ENCODE peak calls at places on chromosomes 2 and 18, in nine cellular contexts. One of them, this sample, is unnamed.

GRCh38 chr2:105125428-105125827 is 87.6 kb downstream of the MRPS9 start:
- DNase-seq in AG20443: no peak
- DNase-seq in occipital lobe: no peak
- DNase-seq in NCI-H1092 treated with DMSO at 0.1 percent for 48 hours: no peak
- DNase-seq in AG08396: no peak
- DNase-seq in AG09309: no peak
- DNase-seq in thoracic aorta: no peak
- DNase-seq in EH: no peak
- DNase-seq in right cardiac atrium: no peak
- DNase-seq in this sample: no peak

GRCh38 chr2:66781804-66782203 is 346.9 kb downstream of the MEIS1 start:
- DNase-seq in AG20443: no peak
- DNase-seq in occipital lobe: no peak
- DNase-seq in NCI-H1092 treated with DMSO at 0.1 percent for 48 hours: no peak
- DNase-seq in AG08396: no peak
- DNase-seq in AG09309: no peak
- DNase-seq in thoracic aorta: no peak
- DNase-seq in EH: no peak
- DNase-seq in right cardiac atrium: no peak
- DNase-seq in this sample: no peak

GRCh38 chr2:92072461-92073035 is 2798.7 kb upstream of the TEKT4 start:
- DNase-seq in AG20443: peak
- DNase-seq in occipital lobe: no peak
- DNase-seq in NCI-H1092 treated with DMSO at 0.1 percent for 48 hours: no peak
- DNase-seq in AG08396: peak
- DNase-seq in AG09309: no peak
- DNase-seq in thoracic aorta: no peak
- DNase-seq in EH: no peak
- DNase-seq in right cardiac atrium: no peak
- DNase-seq in this sample: no peak

GRCh38 chr2:164126960-164127359 is 391.2 kb upstream of the FIGN start:
- DNase-seq in AG20443: peak
- DNase-seq in occipital lobe: no peak
- DNase-seq in NCI-H1092 treated with DMSO at 0.1 percent for 48 hours: no peak
- DNase-seq in AG08396: no peak
- DNase-seq in AG09309: no peak
- DNase-seq in thoracic aorta: no peak
- DNase-seq in EH: peak
- DNase-seq in right cardiac atrium: no peak
- DNase-seq in this sample: no peak

GRCh38 chr2:239006886-239007285 is 159.0 kb downstream of the TWIST2 start:
- DNase-seq in AG20443: no peak
- DNase-seq in occipital lobe: no peak
- DNase-seq in NCI-H1092 treated with DMSO at 0.1 percent for 48 hours: no peak
- DNase-seq in AG08396: no peak
- DNase-seq in AG09309: no peak
- DNase-seq in thoracic aorta: no peak
- DNase-seq in EH: peak
- DNase-seq in right cardiac atrium: no peak
- DNase-seq in this sample: no peak

GRCh38 chr18:63848159-63848558 is 39.3 kb upstream of the SERPINB2 start:
- DNase-seq in AG20443: peak
- DNase-seq in occipital lobe: no peak
- DNase-seq in NCI-H1092 treated with DMSO at 0.1 percent for 48 hours: peak
- DNase-seq in AG08396: peak
- DNase-seq in AG09309: peak
- DNase-seq in thoracic aorta: no peak
- DNase-seq in EH: peak
- DNase-seq in right cardiac atrium: no peak
- DNase-seq in this sample: no peak

GRCh38 chr2:221465776-221466175 is 106.3 kb downstream of the EPHA4 start:
- DNase-seq in AG20443: no peak
- DNase-seq in occipital lobe: no peak
- DNase-seq in NCI-H1092 treated with DMSO at 0.1 percent for 48 hours: no peak
- DNase-seq in AG08396: no peak
- DNase-seq in AG09309: no peak
- DNase-seq in thoracic aorta: no peak
- DNase-seq in EH: no peak
- DNase-seq in right cardiac atrium: no peak
- DNase-seq in this sample: no peak

GRCh38 chr2:234343297-234343696 is 153.6 kb downstream of the ARL4C start:
- DNase-seq in AG20443: no peak
- DNase-seq in occipital lobe: no peak
- DNase-seq in NCI-H1092 treated with DMSO at 0.1 percent for 48 hours: no peak
- DNase-seq in AG08396: no peak
- DNase-seq in AG09309: no peak
- DNase-seq in thoracic aorta: no peak
- DNase-seq in EH: no peak
- DNase-seq in right cardiac atrium: no peak
- DNase-seq in this sample: no peak

GRCh38 chr2:196278491-196278911 is 107.1 kb upstream of the STK17B start:
- DNase-seq in AG20443: peak
- DNase-seq in occipital lobe: no peak
- DNase-seq in NCI-H1092 treated with DMSO at 0.1 percent for 48 hours: no peak
- DNase-seq in AG08396: no peak
- DNase-seq in AG09309: no peak
- DNase-seq in thoracic aorta: no peak
- DNase-seq in EH: peak
- DNase-seq in right cardiac atrium: no peak
- DNase-seq in this sample: peak

GRCh38 chr2:164069542-164069941 is 333.7 kb upstream of the FIGN start:
- DNase-seq in AG20443: no peak
- DNase-seq in occipital lobe: no peak
- DNase-seq in NCI-H1092 treated with DMSO at 0.1 percent for 48 hours: peak
- DNase-seq in AG08396: no peak
- DNase-seq in AG09309: no peak
- DNase-seq in thoracic aorta: no peak
- DNase-seq in EH: no peak
- DNase-seq in right cardiac atrium: no peak
- DNase-seq in this sample: no peak

GRCh38 chr2:132618734-132619133 is 51.3 kb downstream of the LYPD1 start:
- DNase-seq in AG20443: no peak
- DNase-seq in occipital lobe: no peak
- DNase-seq in NCI-H1092 treated with DMSO at 0.1 percent for 48 hours: no peak
- DNase-seq in AG08396: no peak
- DNase-seq in AG09309: no peak
- DNase-seq in thoracic aorta: no peak
- DNase-seq in EH: no peak
- DNase-seq in right cardiac atrium: no peak
- DNase-seq in this sample: no peak

GRCh38 chr2:210956101-210956500 is 399.7 kb downstream of the CPS1 start:
- DNase-seq in AG20443: no peak
- DNase-seq in occipital lobe: no peak
- DNase-seq in NCI-H1092 treated with DMSO at 0.1 percent for 48 hours: no peak
- DNase-seq in AG08396: no peak
- DNase-seq in AG09309: no peak
- DNase-seq in thoracic aorta: no peak
- DNase-seq in EH: no peak
- DNase-seq in right cardiac atrium: no peak
- DNase-seq in this sample: no peak

GRCh38 chr2:1070601-1071000 is 120.0 kb downstream of the SNTG2 start:
- DNase-seq in AG20443: no peak
- DNase-seq in occipital lobe: no peak
- DNase-seq in NCI-H1092 treated with DMSO at 0.1 percent for 48 hours: no peak
- DNase-seq in AG08396: no peak
- DNase-seq in AG09309: no peak
- DNase-seq in thoracic aorta: no peak
- DNase-seq in EH: no peak
- DNase-seq in right cardiac atrium: no peak
- DNase-seq in this sample: no peak

GRCh38 chr2:108637304-108637669 is 82.0 kb upstream of the RANBP2 start:
- DNase-seq in AG20443: peak
- DNase-seq in occipital lobe: no peak
- DNase-seq in NCI-H1092 treated with DMSO at 0.1 percent for 48 hours: no peak
- DNase-seq in AG08396: peak
- DNase-seq in AG09309: peak
- DNase-seq in thoracic aorta: no peak
- DNase-seq in EH: peak
- DNase-seq in right cardiac atrium: peak
- DNase-seq in this sample: peak

GRCh38 chr18:8661754-8662573 is 43.4 kb upstream of the MTCL1 start:
- DNase-seq in AG20443: peak
- DNase-seq in occipital lobe: no peak
- DNase-seq in NCI-H1092 treated with DMSO at 0.1 percent for 48 hours: peak
- DNase-seq in AG08396: peak
- DNase-seq in AG09309: no peak
- DNase-seq in thoracic aorta: no peak
- DNase-seq in EH: peak
- DNase-seq in right cardiac atrium: no peak
- DNase-seq in this sample: peak

GRCh38 chr2:230865766-230866703 is 1.3 kb downstream of the ITM2C start:
- DNase-seq in AG20443: peak
- DNase-seq in occipital lobe: no peak
- DNase-seq in NCI-H1092 treated with DMSO at 0.1 percent for 48 hours: no peak
- DNase-seq in AG08396: peak
- DNase-seq in AG09309: no peak
- DNase-seq in thoracic aorta: no peak
- DNase-seq in EH: peak
- DNase-seq in right cardiac atrium: peak
- DNase-seq in this sample: no peak

GRCh38 chr2:204604061-204604460 is 58.8 kb downstream of the PARD3B start:
- DNase-seq in AG20443: no peak
- DNase-seq in occipital lobe: no peak
- DNase-seq in NCI-H1092 treated with DMSO at 0.1 percent for 48 hours: no peak
- DNase-seq in AG08396: no peak
- DNase-seq in AG09309: no peak
- DNase-seq in thoracic aorta: no peak
- DNase-seq in EH: peak
- DNase-seq in right cardiac atrium: no peak
- DNase-seq in this sample: no peak

GRCh38 chr2:47888581-47889280 is 17.6 kb downstream of the FBXO11 start:
- DNase-seq in AG20443: no peak
- DNase-seq in occipital lobe: no peak
- DNase-seq in NCI-H1092 treated with DMSO at 0.1 percent for 48 hours: no peak
- DNase-seq in AG08396: peak
- DNase-seq in AG09309: no peak
- DNase-seq in thoracic aorta: no peak
- DNase-seq in EH: no peak
- DNase-seq in right cardiac atrium: no peak
- DNase-seq in this sample: no peak

GRCh38 chr2:111678651-111679050 is 205.3 kb downstream of the ANAPC1 start:
- DNase-seq in AG20443: no peak
- DNase-seq in occipital lobe: no peak
- DNase-seq in NCI-H1092 treated with DMSO at 0.1 percent for 48 hours: no peak
- DNase-seq in AG08396: peak
- DNase-seq in AG09309: no peak
- DNase-seq in thoracic aorta: no peak
- DNase-seq in EH: no peak
- DNase-seq in right cardiac atrium: no peak
- DNase-seq in this sample: no peak

GRCh38 chr2:39534095-39534711 is 97.1 kb upstream of the MAP4K3 start:
- DNase-seq in AG20443: peak
- DNase-seq in occipital lobe: no peak
- DNase-seq in NCI-H1092 treated with DMSO at 0.1 percent for 48 hours: no peak
- DNase-seq in AG08396: no peak
- DNase-seq in AG09309: no peak
- DNase-seq in thoracic aorta: no peak
- DNase-seq in EH: no peak
- DNase-seq in right cardiac atrium: no peak
- DNase-seq in this sample: no peak

GRCh38 chr2:205474746-205475145 is 207.6 kb upstream of the NRP2 start:
- DNase-seq in AG20443: peak
- DNase-seq in occipital lobe: no peak
- DNase-seq in NCI-H1092 treated with DMSO at 0.1 percent for 48 hours: no peak
- DNase-seq in AG08396: no peak
- DNase-seq in AG09309: peak
- DNase-seq in thoracic aorta: no peak
- DNase-seq in EH: peak
- DNase-seq in right cardiac atrium: no peak
- DNase-seq in this sample: peak

GRCh38 chr18:26619350-26619749 is 71.0 kb upstream of the KCTD1 start:
- DNase-seq in AG20443: no peak
- DNase-seq in occipital lobe: no peak
- DNase-seq in NCI-H1092 treated with DMSO at 0.1 percent for 48 hours: no peak
- DNase-seq in AG08396: no peak
- DNase-seq in AG09309: no peak
- DNase-seq in thoracic aorta: no peak
- DNase-seq in EH: no peak
- DNase-seq in right cardiac atrium: no peak
- DNase-seq in this sample: no peak

GRCh38 chr2:238170386-238171071 is 11.8 kb downstream of the ERFE start:
- DNase-seq in AG20443: no peak
- DNase-seq in occipital lobe: no peak
- DNase-seq in NCI-H1092 treated with DMSO at 0.1 percent for 48 hours: no peak
- DNase-seq in AG08396: peak
- DNase-seq in AG09309: no peak
- DNase-seq in thoracic aorta: no peak
- DNase-seq in EH: no peak
- DNase-seq in right cardiac atrium: peak
- DNase-seq in this sample: no peak